ENCODE peak calls at places on chromosomes 13 and 19, in four cellular contexts. F, B, C and A are unnamed samples.

GRCh38 chr19:33804021-33804799 is 7.5 kb downstream of the KCTD15 start:
- DNase-seq in C (no peak), F (peak), B (no peak), A (no peak)

GRCh38 chr13:52922961-52923360 is 74.5 kb upstream of the PCDH8 start:
- DNase-seq in F (no peak), B (no peak), C (no peak), A (no peak)

GRCh38 chr13:26919311-26919710 is 158.7 kb upstream of the GPR12 start:
- DNase-seq in C (no peak), F (no peak), B (no peak), A (peak)

GRCh38 chr19:48819366-48819816 is 8.6 kb upstream of the BCAT2 start:
- DNase-seq in F (peak), B (no peak), C (no peak), A (no peak)

GRCh38 chr13:19632915-19633339 is 532 bp upstream of the MPHOSPH8 start:
- DNase-seq in C (no peak), B (no peak), F (no peak), A (no peak)

GRCh38 chr19:34408421-34408820 is 4.2 kb downstream of the PDCD2L start:
- DNase-seq in B (no peak), F (no peak), C (peak), A (no peak)

GRCh38 chr13:112783946-112784500 is 94.2 kb downstream of the ATP11A start:
- DNase-seq in B (no peak), F (no peak), C (peak), A (no peak)

GRCh38 chr13:105847532-105848295 is 687.7 kb downstream of the EFNB2 start:
- DNase-seq in C (no peak), F (peak), B (no peak), A (peak)

GRCh38 chr13:110185696-110186095 is 121.3 kb downstream of the COL4A1 start:
- DNase-seq in B (no peak), C (no peak), F (peak), A (peak)

GRCh38 chr19:32173836-32174235 is 171.6 kb upstream of the ZNF507 start:
- DNase-seq in F (no peak), C (peak), B (no peak), A (no peak)

GRCh38 chr19:46825731-46826055 is 25.0 kb downstream of the AP2S1 start:
- DNase-seq in F (no peak), C (no peak), B (no peak), A (no peak)

GRCh38 chr13:27980280-27980998 is 8.1 kb downstream of the URAD start:
- DNase-seq in C (no peak), B (no peak), F (no peak), A (no peak)

GRCh38 chr19:7331446-7331845 is 17.3 kb upstream of the ARHGEF18 start:
- DNase-seq in C (no peak), F (no peak), B (no peak), A (no peak)

GRCh38 chr13:47288546-47288945 is 391.7 kb upstream of the HTR2A start:
- DNase-seq in F (peak), B (no peak), C (no peak), A (no peak)

GRCh38 chr13:108834193-108834592 is 204.8 kb downstream of the MYO16 start:
- DNase-seq in C (peak), F (peak), B (no peak), A (peak)

GRCh38 chr13:26475176-26476110 is 82.0 kb upstream of the WASF3 start:
- DNase-seq in B (no peak), F (no peak), C (no peak), A (no peak)

GRCh38 chr19:38718747-38719543 is 25.3 kb downstream of the CAPN12 start:
- DNase-seq in C (peak), F (no peak), B (no peak), A (peak)

GRCh38 chr13:26132756-26133155 is 80.9 kb upstream of the SHISA2 start:
- DNase-seq in B (peak), F (peak), C (peak), A (peak)

GRCh38 chr13:87259479-87260083 is 411.6 kb upstream of the SLITRK5 start:
- DNase-seq in C (peak), F (no peak), B (no peak), A (peak)

GRCh38 chr13:85665286-85665685 is 133.9 kb downstream of the SLITRK6 start:
- DNase-seq in B (no peak), C (peak), F (peak), A (peak)

GRCh38 chr19:40799558-40800338 is 757 bp downstream of the EGLN2 start:
- DNase-seq in C (peak), B (no peak), F (no peak), A (peak)

GRCh38 chr13:75402787-75403186 is 79.2 kb downstream of the TBC1D4 start:
- DNase-seq in B (no peak), C (no peak), F (no peak), A (no peak)

GRCh38 chr13:40389081-40389641 is 277.3 kb downstream of the FOXO1 start:
- DNase-seq in C (no peak), B (no peak), F (no peak), A (no peak)

GRCh38 chr19:12784871-12785430 is 6.3 kb upstream of the JUNB start:
- DNase-seq in B (no peak), F (peak), C (no peak), A (peak)

GRCh38 chr13:52359534-52359933 is 46.4 kb downstream of the THSD1 start:
- DNase-seq in C (no peak), F (peak), B (no peak), A (no peak)

GRCh38 chr19:39595950-39596349 is 6.4 kb upstream of the LGALS13 start:
- DNase-seq in B (no peak), F (no peak), C (no peak), A (no peak)

GRCh38 chr19:12723383-12723642 is 419 bp downstream of the TNPO2 start:
- DNase-seq in F (peak), C (no peak), B (no peak), A (no peak)

GRCh38 chr13:100542546-100543156 is 45.9 kb downstream of the GGACT start:
- DNase-seq in C (no peak), F (peak), B (no peak), A (peak)

GRCh38 chr13:100491164-100491847 is 97.3 kb downstream of the GGACT start:
- DNase-seq in C (no peak), B (no peak), F (peak), A (peak)

GRCh38 chr19:3699071-3699740 is 1.1 kb downstream of the PIP5K1C start:
- DNase-seq in C (no peak), B (no peak), F (peak), A (peak)

GRCh38 chr19:34224996-34225658 is 29.2 kb upstream of the GARRE1 start:
- DNase-seq in F (peak), C (no peak), B (no peak), A (peak)

GRCh38 chr13:101150998-101151397 is 265.3 kb downstream of the NALCN start:
- DNase-seq in B (no peak), C (peak), F (peak), A (peak)

GRCh38 chr19:8262431-8262830 is 45.7 kb downstream of the CD320 start:
- DNase-seq in B (no peak), C (no peak), F (no peak), A (no peak)

GRCh38 chr13:105035092-105035491 is 1500.4 kb downstream of the EFNB2 start:
- DNase-seq in F (no peak), B (no peak), C (no peak), A (no peak)

GRCh38 chr19:22603518-22604440 is 30.3 kb upstream of the ZNF492 start:
- DNase-seq in C (no peak), F (no peak), B (no peak), A (no peak)
- H3K23ac ChIP-seq in C (no peak), F (no peak), B (no peak), A (no peak)

GRCh38 chr13:21032656-21033055 is 28.7 kb downstream of the LATS2 start:
- DNase-seq in C (no peak), F (no peak), B (no peak), A (no peak)
- H3K23ac ChIP-seq in C (no peak), F (peak), B (no peak), A (no peak)

DNA sequence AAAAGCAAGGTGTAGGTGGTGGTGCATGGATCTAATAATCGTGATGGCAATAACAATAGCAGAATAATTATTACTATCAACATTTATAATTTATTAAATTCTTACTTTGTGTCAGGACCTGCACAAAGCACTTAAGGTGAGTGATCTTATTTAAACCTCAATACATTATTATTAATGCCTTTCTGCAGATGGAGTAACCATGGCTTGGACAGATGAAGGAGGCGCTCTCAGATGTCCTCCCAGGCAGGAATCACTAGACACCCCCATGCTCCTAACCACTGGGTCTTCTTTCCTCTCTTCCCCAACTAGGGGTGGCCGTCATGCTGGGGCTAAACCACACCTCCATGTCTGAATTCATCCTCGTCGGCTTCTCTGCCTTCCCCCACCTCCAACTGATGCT is at the start of gene OR10H2:
- DNase-seq in C (no peak), F (no peak), B (no peak), A (no peak)
- H3K23ac ChIP-seq in C (no peak), F (no peak), B (no peak), A (no peak)

GRCh38 chr19:16458391-16459128 is 13.2 kb downstream of the EPS15L1 start:
- DNase-seq in F (no peak), B (no peak), C (no peak), A (no peak)
- H3K23ac ChIP-seq in F (no peak), B (no peak), C (no peak), A (no peak)

GRCh38 chr13:102300379-102300778 is 101.5 kb downstream of the FGF14 start:
- DNase-seq in F (no peak), C (no peak), B (no peak), A (no peak)

GRCh38 chr13:102302534-102302933 is 99.3 kb downstream of the FGF14 start:
- DNase-seq in B (no peak), F (no peak), C (no peak), A (no peak)

GRCh38 chr13:102295316-102296048 is 106.4 kb downstream of the FGF14 start:
- DNase-seq in F (peak), B (no peak), C (no peak), A (peak)

GRCh38 chr13:102298051-102298450 is 103.8 kb downstream of the FGF14 start:
- DNase-seq in B (no peak), C (no peak), F (no peak), A (no peak)

GRCh38 chr13:102299366-102299765 is 102.5 kb downstream of the FGF14 start:
- DNase-seq in C (no peak), F (no peak), B (no peak), A (no peak)
- H3K23ac ChIP-seq in C (no peak), F (no peak), B (no peak), A (no peak)

GRCh38 chr13:114063545-114064515 is 68.6 kb downstream of the RASA3 start:
- DNase-seq in B (no peak), C (no peak), F (peak), A (peak)
- H3K23ac ChIP-seq in B (peak), C (no peak), F (peak), A (peak)

DNA sequence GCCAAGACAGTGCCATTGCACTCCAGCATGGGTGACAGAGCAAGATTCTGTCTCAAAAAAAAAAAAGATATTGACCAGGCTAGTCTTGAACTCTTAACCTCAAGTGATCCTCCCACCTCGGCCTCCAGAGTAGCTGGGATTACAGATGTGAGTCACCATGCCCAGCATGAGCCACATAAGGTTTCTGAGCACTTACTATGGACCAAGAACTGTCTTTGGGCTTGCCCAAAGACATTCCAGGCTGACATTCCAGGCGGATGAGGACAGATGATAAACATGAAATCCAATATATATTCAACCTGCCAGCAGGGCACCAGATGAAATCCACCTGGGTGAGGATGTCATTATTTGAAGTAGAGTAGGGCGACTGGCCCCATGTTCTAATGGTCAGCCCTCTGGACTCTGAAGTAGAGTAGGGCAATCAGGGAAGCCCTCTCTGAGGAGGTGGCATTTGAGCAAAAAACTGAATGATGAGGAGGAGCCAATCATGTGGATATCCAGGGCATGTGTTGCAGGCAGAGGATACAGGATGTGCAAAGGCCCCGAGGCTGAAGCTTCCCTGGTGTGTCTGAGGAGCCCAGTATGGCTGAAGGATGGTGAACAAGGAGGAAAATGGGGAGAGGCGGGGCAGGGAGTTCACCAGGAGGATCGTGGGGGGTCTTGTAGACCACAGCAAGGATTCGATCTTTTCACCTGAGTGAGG is 4.0 kb downstream of the C19orf38 start:
- DNase-seq in B (no peak), C (peak), F (peak), A (peak)
- H3K23ac ChIP-seq in B (no peak), C (no peak), F (no peak), A (no peak)

GRCh38 chr13:23788459-23788858 is 100.7 kb downstream of the MIPEP start:
- DNase-seq in F (peak), B (no peak), C (no peak), A (no peak)
- H3K23ac ChIP-seq in F (peak), B (no peak), C (no peak), A (no peak)